ENCODE peak calls at places on chromosomes 2 and 18, in ten cellular contexts. One of them, this sample, is unnamed.

GRCh38 chr18:75041586-75041985 is 167.4 kb downstream of the PTGR3 start:
- DNase-seq in body of pancreas: no peak
- DNase-seq in heart left ventricle: no peak
- DNase-seq in vagina: no peak
- DNase-seq in breast epithelium: no peak
- DNase-seq in prostate gland: no peak
- DNase-seq in Peyer's patch: no peak
- DNase-seq in transverse colon: no peak
- DNase-seq in gastrocnemius medialis: no peak
- DNase-seq in ovary: no peak
- DNase-seq in this sample: no peak

GRCh38 chr2:240963065-240963375 is 35.4 kb upstream of the SNED1 start:
- DNase-seq in Peyer's patch: no peak
- DNase-seq in transverse colon: no peak
- DNase-seq in vagina: peak; percentile 84
- DNase-seq in breast epithelium: peak; percentile 5
- DNase-seq in heart left ventricle: no peak
- DNase-seq in gastrocnemius medialis: no peak
- DNase-seq in body of pancreas: no peak
- DNase-seq in prostate gland: no peak
- DNase-seq in ovary: no peak
- DNase-seq in this sample: peak; percentile 11

GRCh38 chr2:197972017-197972416 is 167.6 kb downstream of the PLCL1 start:
- DNase-seq in prostate gland: no peak
- DNase-seq in breast epithelium: peak; percentile 20
- DNase-seq in transverse colon: no peak
- DNase-seq in body of pancreas: peak; percentile 54
- DNase-seq in vagina: no peak
- DNase-seq in gastrocnemius medialis: peak; percentile 21
- DNase-seq in heart left ventricle: peak; percentile 32
- DNase-seq in Peyer's patch: no peak
- DNase-seq in ovary: peak; percentile 42
- DNase-seq in this sample: peak; percentile 48

GRCh38 chr18:24741961-24742738 is 281.7 kb downstream of the HRH4 start:
- DNase-seq in vagina: no peak
- DNase-seq in transverse colon: no peak
- DNase-seq in gastrocnemius medialis: no peak
- DNase-seq in Peyer's patch: no peak
- DNase-seq in ovary: no peak
- DNase-seq in breast epithelium: no peak
- DNase-seq in body of pancreas: no peak
- DNase-seq in prostate gland: no peak
- DNase-seq in heart left ventricle: no peak
- DNase-seq in this sample: no peak

GRCh38 chr2:8520791-8521344 is 161.0 kb upstream of the ID2 start:
- DNase-seq in prostate gland: no peak
- DNase-seq in heart left ventricle: no peak
- DNase-seq in gastrocnemius medialis: no peak
- DNase-seq in vagina: no peak
- DNase-seq in Peyer's patch: no peak
- DNase-seq in ovary: no peak
- DNase-seq in body of pancreas: no peak
- DNase-seq in breast epithelium: no peak
- DNase-seq in transverse colon: no peak
- DNase-seq in this sample: no peak

GRCh38 chr18:42114310-42114943 is 159.4 kb downstream of the PIK3C3 start:
- DNase-seq in heart left ventricle: peak; percentile 60
- DNase-seq in transverse colon: peak; percentile 48
- DNase-seq in gastrocnemius medialis: peak; percentile 11
- DNase-seq in prostate gland: peak; percentile 56
- DNase-seq in body of pancreas: peak; percentile 54
- DNase-seq in vagina: no peak
- DNase-seq in breast epithelium: peak; percentile 24
- DNase-seq in Peyer's patch: no peak
- DNase-seq in ovary: peak; percentile 60
- DNase-seq in this sample: peak; percentile 90

GRCh38 chr18:54671291-54671881 is 80.3 kb downstream of the DYNAP start:
- DNase-seq in body of pancreas: no peak
- DNase-seq in transverse colon: no peak
- DNase-seq in breast epithelium: no peak
- DNase-seq in gastrocnemius medialis: no peak
- DNase-seq in ovary: no peak
- DNase-seq in heart left ventricle: no peak
- DNase-seq in vagina: no peak
- DNase-seq in Peyer's patch: no peak
- DNase-seq in prostate gland: no peak
- DNase-seq in this sample: no peak

GRCh38 chr2:165758276-165758675 is 35.8 kb downstream of the GALNT3 start:
- DNase-seq in vagina: no peak
- DNase-seq in heart left ventricle: no peak
- DNase-seq in gastrocnemius medialis: no peak
- DNase-seq in body of pancreas: no peak
- DNase-seq in transverse colon: no peak
- DNase-seq in ovary: no peak
- DNase-seq in Peyer's patch: no peak
- DNase-seq in prostate gland: no peak
- DNase-seq in breast epithelium: no peak
- DNase-seq in this sample: no peak

DNA sequence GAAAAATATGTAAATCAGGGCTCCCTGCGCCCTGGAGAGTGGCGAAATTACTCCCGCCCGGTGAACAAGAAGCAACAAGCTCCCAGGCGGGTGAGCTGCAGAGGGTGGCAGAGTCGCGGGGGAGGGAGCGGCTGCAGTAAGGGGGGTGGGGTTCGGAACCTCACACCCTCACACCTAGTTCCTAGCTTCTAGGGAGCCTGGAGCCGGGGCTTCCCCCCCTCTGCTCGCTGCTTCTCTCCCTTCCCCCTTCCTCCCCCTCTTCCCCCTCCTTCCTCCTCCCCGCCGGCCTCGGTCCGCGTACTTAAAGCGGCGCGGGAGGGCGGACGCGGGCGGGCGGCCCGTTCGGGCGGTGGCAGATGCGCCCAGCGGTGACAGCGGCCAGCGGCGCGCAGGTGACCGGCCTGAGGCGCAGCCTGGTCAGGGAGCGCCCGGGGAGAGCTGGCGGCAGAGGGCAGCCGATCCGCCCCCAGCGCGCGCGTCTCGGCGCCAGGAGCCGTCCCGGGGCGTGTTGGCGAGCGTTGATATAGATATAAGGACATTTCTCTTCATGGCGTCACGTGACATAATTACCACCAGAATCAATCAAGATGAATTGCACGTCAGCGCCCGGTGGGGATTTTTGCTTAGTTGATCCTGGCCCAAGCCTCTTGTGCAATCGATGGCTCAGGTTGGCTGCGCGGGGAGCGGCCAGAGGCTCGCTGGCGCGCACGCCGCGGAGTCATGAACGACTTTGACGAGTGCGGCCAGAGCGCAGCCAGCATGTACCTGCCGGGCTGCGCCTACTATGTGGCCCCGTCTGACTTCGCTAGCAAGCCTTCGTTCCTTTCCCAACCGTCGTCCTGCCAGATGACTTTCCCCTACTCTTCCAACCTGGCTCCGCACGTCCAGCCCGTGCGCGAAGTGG is at the start of gene HOXD11:
- DNase-seq in breast epithelium: no peak
- DNase-seq in vagina: no peak
- DNase-seq in gastrocnemius medialis: no peak
- DNase-seq in heart left ventricle: no peak
- DNase-seq in Peyer's patch: peak; percentile 54
- DNase-seq in ovary: peak; percentile 36
- DNase-seq in body of pancreas: peak; percentile 42
- DNase-seq in prostate gland: peak; percentile 81
- DNase-seq in transverse colon: peak; percentile 66
- DNase-seq in this sample: no peak
- H3K27me3 ChIP-seq in breast epithelium: peaks cover 98% of the 10 kb centered on the region
- H3K27me3 ChIP-seq in vagina: no peaks in the 10 kb centered on the region
- H3K27me3 ChIP-seq in gastrocnemius medialis: peaks cover 96% of the 10 kb centered on the region
- H3K27me3 ChIP-seq in heart left ventricle: peaks cover 98% of the 10 kb centered on the region
- H3K27me3 ChIP-seq in Peyer's patch: no peaks in the 10 kb centered on the region
- H3K27me3 ChIP-seq in ovary: peaks cover 1% of the 10 kb centered on the region
- H3K27me3 ChIP-seq in body of pancreas: no peaks in the 10 kb centered on the region
- H3K27me3 ChIP-seq in prostate gland: peaks cover 22% of the 10 kb centered on the region
- H3K27me3 ChIP-seq in transverse colon: peaks cover 98% of the 10 kb centered on the region
- H3K27me3 ChIP-seq in this sample: peaks cover 97% of the 10 kb centered on the region

GRCh38 chr2:128986867-128987268 is 668.2 kb upstream of the HS6ST1 start:
- DNase-seq in vagina: no peak
- DNase-seq in ovary: no peak
- DNase-seq in breast epithelium: no peak
- DNase-seq in gastrocnemius medialis: no peak
- DNase-seq in body of pancreas: peak; percentile 61
- DNase-seq in heart left ventricle: no peak
- DNase-seq in Peyer's patch: no peak
- DNase-seq in prostate gland: peak; percentile 32
- DNase-seq in transverse colon: no peak
- DNase-seq in this sample: no peak
- H3K27ac ChIP-seq in vagina: no peak overlapping the region
- H3K27ac ChIP-seq in ovary: no peak overlapping the region
- H3K27ac ChIP-seq in breast epithelium: no peak overlapping the region
- H3K27ac ChIP-seq in gastrocnemius medialis: no peak overlapping the region
- H3K27ac ChIP-seq in body of pancreas: peak overlapping the region; percentile 44
- H3K27ac ChIP-seq in heart left ventricle: no peak overlapping the region
- H3K27ac ChIP-seq in Peyer's patch: no peak overlapping the region
- H3K27ac ChIP-seq in prostate gland: no peak overlapping the region
- H3K27ac ChIP-seq in transverse colon: no peak overlapping the region
- H3K27ac ChIP-seq in this sample: no peak overlapping the region

GRCh38 chr18:51028201-51028805 is 1.7 kb upstream of the SMAD4 start:
- DNase-seq in transverse colon: peak; percentile 49
- DNase-seq in heart left ventricle: no peak
- DNase-seq in Peyer's patch: no peak
- DNase-seq in ovary: no peak
- DNase-seq in gastrocnemius medialis: no peak
- DNase-seq in prostate gland: no peak
- DNase-seq in vagina: no peak
- DNase-seq in breast epithelium: no peak
- DNase-seq in body of pancreas: no peak
- DNase-seq in this sample: no peak

GRCh38 chr18:51030537-51031258 is 685 bp downstream of the SMAD4 start:
- DNase-seq in prostate gland: peak; percentile 68
- DNase-seq in transverse colon: peak; percentile 81
- DNase-seq in breast epithelium: peak; percentile 55
- DNase-seq in body of pancreas: peak; percentile 82
- DNase-seq in gastrocnemius medialis: peak; percentile 69
- DNase-seq in ovary: peak; percentile 82
- DNase-seq in Peyer's patch: peak; percentile 87
- DNase-seq in heart left ventricle: peak; percentile 80
- DNase-seq in vagina: no peak
- DNase-seq in this sample: peak; percentile 43

GRCh38 chr18:51029378-51029693 is 677 bp upstream of the SMAD4 start:
- DNase-seq in heart left ventricle: no peak
- DNase-seq in vagina: no peak
- DNase-seq in ovary: no peak
- DNase-seq in body of pancreas: no peak
- DNase-seq in gastrocnemius medialis: peak; percentile 81
- DNase-seq in Peyer's patch: no peak
- DNase-seq in prostate gland: no peak
- DNase-seq in breast epithelium: no peak
- DNase-seq in transverse colon: no peak
- DNase-seq in this sample: no peak

GRCh38 chr18:51032193-51032592 is 2.2 kb downstream of the SMAD4 start:
- DNase-seq in vagina: no peak
- DNase-seq in transverse colon: no peak
- DNase-seq in ovary: no peak
- DNase-seq in breast epithelium: no peak
- DNase-seq in Peyer's patch: no peak
- DNase-seq in body of pancreas: no peak
- DNase-seq in prostate gland: no peak
- DNase-seq in gastrocnemius medialis: no peak
- DNase-seq in heart left ventricle: no peak
- DNase-seq in this sample: no peak

DNA sequence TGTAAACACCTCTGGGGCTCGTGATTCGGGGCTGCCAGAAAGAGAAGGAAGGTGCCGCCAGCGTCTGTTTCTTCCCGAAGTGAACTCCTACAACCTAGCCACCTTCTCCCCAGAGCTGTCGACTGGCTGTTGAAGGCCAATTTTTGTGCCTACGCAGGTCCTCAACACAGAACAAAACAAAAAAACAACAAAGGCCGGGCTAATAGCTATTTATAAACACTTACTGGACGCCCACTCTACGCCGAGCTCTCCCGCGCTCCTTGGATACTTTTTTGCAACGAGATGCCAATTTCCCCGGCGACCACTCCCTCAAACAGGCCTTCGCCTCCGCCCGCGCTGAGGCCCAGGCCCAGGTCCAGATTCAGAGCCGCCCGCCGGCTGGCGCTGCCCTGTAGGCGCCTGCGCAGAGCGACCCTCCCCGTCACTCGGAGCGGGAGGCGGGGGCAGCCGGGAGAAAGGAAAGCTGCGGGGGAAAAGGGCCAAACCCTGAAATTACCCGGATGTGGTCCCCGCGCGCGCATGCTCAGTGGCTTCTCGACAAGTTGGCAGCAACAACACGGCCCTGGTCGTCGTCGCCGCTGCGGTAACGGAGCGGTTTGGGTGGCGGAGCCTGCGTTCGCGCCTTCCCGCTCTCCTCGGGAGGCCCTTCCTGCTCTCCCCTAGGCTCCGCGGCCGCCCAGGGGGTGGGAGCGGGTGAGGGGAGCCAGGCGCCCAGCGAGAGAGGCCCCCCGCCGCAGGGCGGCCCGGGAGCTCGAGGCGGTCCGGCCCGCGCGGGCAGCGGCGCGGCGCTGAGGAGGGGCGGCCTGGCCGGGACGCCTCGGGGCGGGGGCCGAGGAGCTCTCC is at the start of gene SMAD4:
- DNase-seq in gastrocnemius medialis: peak; percentile 93
- DNase-seq in breast epithelium: peak; percentile 93
- DNase-seq in transverse colon: peak; percentile 98
- DNase-seq in vagina: peak; percentile 96
- DNase-seq in Peyer's patch: peak; percentile 98
- DNase-seq in ovary: peak; percentile 99
- DNase-seq in heart left ventricle: peak; percentile 97
- DNase-seq in body of pancreas: peak; percentile 96
- DNase-seq in prostate gland: peak; percentile 94
- DNase-seq in this sample: peak; percentile 95
- TF ChIP-seq POLR2A in gastrocnemius medialis: peak; percentile 96
- TF ChIP-seq POLR2A in breast epithelium: peak; percentile 95
- TF ChIP-seq POLR2A in transverse colon: peak; percentile 95
- TF ChIP-seq POLR2A in vagina: peak; percentile 80
- TF ChIP-seq POLR2A in Peyer's patch: peak; percentile 89
- TF ChIP-seq POLR2A in ovary: peak; percentile 95
- TF ChIP-seq POLR2A in heart left ventricle: peak; percentile 86
- TF ChIP-seq POLR2A in body of pancreas: peak; percentile 91
- TF ChIP-seq POLR2A in prostate gland: peak; percentile 90
- TF ChIP-seq POLR2A in this sample: peak; percentile 97

DNA sequence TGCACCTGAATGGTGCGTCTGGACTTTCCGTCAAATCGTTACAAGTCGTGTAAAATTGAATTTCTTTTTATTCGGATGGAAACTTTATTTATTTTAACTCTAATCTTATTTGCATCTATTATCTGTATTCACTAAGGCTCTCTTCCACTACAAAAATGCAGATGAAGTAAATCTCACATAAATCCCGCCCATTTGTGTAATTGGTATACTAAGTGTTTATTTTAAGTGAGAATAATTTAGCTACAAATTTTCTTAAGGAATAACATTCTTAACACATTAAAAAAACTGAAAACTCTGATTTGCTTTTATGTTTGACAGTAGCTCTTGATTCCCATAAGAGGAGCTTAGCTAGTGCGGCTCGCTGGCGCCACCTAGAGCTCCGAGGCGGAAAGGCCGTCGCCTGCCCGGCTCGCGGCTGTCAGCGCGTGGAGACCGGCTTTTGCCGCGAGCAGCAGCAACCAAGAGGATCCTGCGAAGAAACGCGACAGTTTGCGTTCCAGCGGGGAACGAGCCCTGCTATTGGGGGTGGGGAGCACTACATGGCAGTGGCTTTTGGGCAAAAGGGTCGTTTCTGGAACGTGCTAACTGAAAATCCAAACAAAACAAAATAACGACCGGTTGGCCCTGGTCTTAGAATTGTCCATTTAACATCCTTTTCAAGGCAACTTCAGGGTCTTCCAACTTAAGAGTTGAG is 6.7 kb downstream of the SP9 start:
- DNase-seq in heart left ventricle: peak; percentile 81
- DNase-seq in body of pancreas: peak; percentile 89
- DNase-seq in transverse colon: peak; percentile 88
- DNase-seq in Peyer's patch: peak; percentile 92
- DNase-seq in breast epithelium: peak; percentile 78
- DNase-seq in vagina: no peak
- DNase-seq in prostate gland: peak; percentile 82
- DNase-seq in ovary: peak; percentile 90
- DNase-seq in gastrocnemius medialis: peak; percentile 67
- DNase-seq in this sample: peak; percentile 88
- H3K27me3 ChIP-seq in heart left ventricle: peaks cover 85% of the 10 kb centered on the region
- H3K27me3 ChIP-seq in body of pancreas: peaks cover 7% of the 10 kb centered on the region
- H3K27me3 ChIP-seq in transverse colon: peaks cover 99% of the 10 kb centered on the region
- H3K27me3 ChIP-seq in Peyer's patch: peaks cover 3% of the 10 kb centered on the region
- H3K27me3 ChIP-seq in breast epithelium: peaks cover 81% of the 10 kb centered on the region
- H3K27me3 ChIP-seq in vagina: peaks cover 18% of the 10 kb centered on the region
- H3K27me3 ChIP-seq in prostate gland: peaks cover 57% of the 10 kb centered on the region
- H3K27me3 ChIP-seq in ovary: peaks cover 9% of the 10 kb centered on the region
- H3K27me3 ChIP-seq in gastrocnemius medialis: peaks cover 73% of the 10 kb centered on the region
- H3K27me3 ChIP-seq in this sample: peaks cover 21% of the 10 kb centered on the region

This sample was measured in tibial nerve.